ENCODE peak calls at places on chromosomes 7 and 10, in six cellular contexts. One of them, this sample, is unnamed.
A peak's percentile ranks its signal among the peaks of the same experiment; 100 is the strongest.

GRCh38 chr7:157116762-157117161 is 22.0 kb upstream of the UBE3C start:
- DNase-seq in heart left ventricle: no peak
- DNase-seq in A549: no peak
- DNase-seq in transverse colon: no peak
- DNase-seq in suprapubic skin: peak; percentile 7
- DNase-seq in IMR-90: no peak
- DNase-seq in this sample: no peak

GRCh38 chr10:29306688-29307087 is 17.8 kb downstream of the LYZL1 start:
- DNase-seq in transverse colon: no peak
- DNase-seq in A549: no peak
- DNase-seq in heart left ventricle: no peak
- DNase-seq in suprapubic skin: no peak
- DNase-seq in IMR-90: no peak
- DNase-seq in this sample: no peak

GRCh38 chr10:22651276-22651980 is 63.0 kb downstream of the PIP4K2A start:
- DNase-seq in transverse colon: no peak
- DNase-seq in suprapubic skin: no peak
- DNase-seq in heart left ventricle: no peak
- DNase-seq in A549: no peak
- DNase-seq in IMR-90: no peak
- DNase-seq in this sample: peak; percentile 52

GRCh38 chr7:43700059-43700501 is 29.2 kb downstream of the COA1 start:
- DNase-seq in heart left ventricle: no peak
- DNase-seq in transverse colon: no peak
- DNase-seq in suprapubic skin: no peak
- DNase-seq in A549: peak; percentile 56
- DNase-seq in IMR-90: peak; percentile 82
- DNase-seq in this sample: no peak

GRCh38 chr7:159126496-159127345 is 17.9 kb downstream of the VIPR2 start:
- DNase-seq in heart left ventricle: no peak
- DNase-seq in suprapubic skin: peak; percentile 56
- DNase-seq in A549: no peak
- DNase-seq in IMR-90: no peak
- DNase-seq in transverse colon: no peak
- DNase-seq in this sample: no peak

GRCh38 chr7:70178206-70178605 is 579.9 kb downstream of the AUTS2 start:
- DNase-seq in A549: no peak
- DNase-seq in IMR-90: no peak
- DNase-seq in transverse colon: no peak
- DNase-seq in heart left ventricle: no peak
- DNase-seq in suprapubic skin: no peak
- DNase-seq in this sample: no peak

GRCh38 chr10:80144302-80145131 is 12.0 kb downstream of the PLAC9 start:
- DNase-seq in transverse colon: peak; percentile 73
- DNase-seq in A549: no peak
- DNase-seq in heart left ventricle: no peak
- DNase-seq in suprapubic skin: peak; percentile 77
- DNase-seq in IMR-90: no peak
- DNase-seq in this sample: no peak

GRCh38 chr7:91149518-91149917 is 114.7 kb upstream of the FZD1 start:
- DNase-seq in A549: no peak
- DNase-seq in IMR-90: no peak
- DNase-seq in suprapubic skin: no peak
- DNase-seq in heart left ventricle: no peak
- DNase-seq in transverse colon: no peak
- DNase-seq in this sample: no peak

GRCh38 chr10:74825033-74825370 is 1.4 kb upstream of the KAT6B start:
- DNase-seq in suprapubic skin: no peak
- DNase-seq in A549: no peak
- DNase-seq in IMR-90: no peak
- DNase-seq in heart left ventricle: no peak
- DNase-seq in transverse colon: peak; percentile 54
- DNase-seq in this sample: peak; percentile 49

GRCh38 chr10:18261063-18261462 is 120.8 kb downstream of the CACNB2 start:
- DNase-seq in heart left ventricle: no peak
- DNase-seq in IMR-90: no peak
- DNase-seq in transverse colon: no peak
- DNase-seq in suprapubic skin: no peak
- DNase-seq in A549: no peak
- DNase-seq in this sample: no peak

GRCh38 chr10:118139321-118139720 is 92.6 kb upstream of the RAB11FIP2 start:
- DNase-seq in A549: no peak
- DNase-seq in heart left ventricle: no peak
- DNase-seq in suprapubic skin: no peak
- DNase-seq in transverse colon: no peak
- DNase-seq in IMR-90: no peak
- DNase-seq in this sample: no peak

GRCh38 chr7:100053201-100053600 is 3.6 kb downstream of the ZSCAN21 start:
- DNase-seq in transverse colon: peak; percentile 46
- DNase-seq in A549: peak; percentile 77
- DNase-seq in heart left ventricle: no peak
- DNase-seq in suprapubic skin: no peak
- DNase-seq in IMR-90: peak; percentile 86
- DNase-seq in this sample: peak; percentile 47
- H3K27ac ChIP-seq in transverse colon: no peak overlapping the region
- H3K27ac ChIP-seq in A549: no peak overlapping the region
- H3K27ac ChIP-seq in heart left ventricle: no peak overlapping the region
- H3K27ac ChIP-seq in suprapubic skin: no peak overlapping the region
- H3K27ac ChIP-seq in IMR-90: no peak overlapping the region
- H3K27ac ChIP-seq in this sample: no peak overlapping the region

GRCh38 chr10:7787857-7788639 is at the start of the genes ATP5F1C and KIN:
- DNase-seq in transverse colon: peak; percentile 98
- DNase-seq in suprapubic skin: peak; percentile 98
- DNase-seq in IMR-90: peak; percentile 95
- DNase-seq in heart left ventricle: peak; percentile 98
- DNase-seq in A549: peak; percentile 96
- DNase-seq in this sample: peak; percentile 99
- TF ChIP-seq POLR2A in transverse colon: peak; percentile 95
- TF ChIP-seq POLR2A in suprapubic skin: peak; percentile 84
- TF ChIP-seq POLR2A in IMR-90: peak; percentile 73
- TF ChIP-seq POLR2A in heart left ventricle: peak; percentile 89
- TF ChIP-seq POLR2A in A549: peak; percentile 86
- TF ChIP-seq POLR2A in this sample: no peak

GRCh38 chr7:121337398-121337797 is 8.6 kb downstream of the WNT16 start:
- DNase-seq in A549: no peak
- DNase-seq in heart left ventricle: no peak
- DNase-seq in transverse colon: no peak
- DNase-seq in suprapubic skin: no peak
- DNase-seq in IMR-90: no peak
- DNase-seq in this sample: no peak
- TF ChIP-seq CTCF in A549: peak; percentile 10
- TF ChIP-seq CTCF in heart left ventricle: peak; percentile 11
- TF ChIP-seq CTCF in transverse colon: no peak
- TF ChIP-seq CTCF in suprapubic skin: no peak
- TF ChIP-seq CTCF in IMR-90: peak; percentile 46
- TF ChIP-seq CTCF in this sample: no peak

DNA sequence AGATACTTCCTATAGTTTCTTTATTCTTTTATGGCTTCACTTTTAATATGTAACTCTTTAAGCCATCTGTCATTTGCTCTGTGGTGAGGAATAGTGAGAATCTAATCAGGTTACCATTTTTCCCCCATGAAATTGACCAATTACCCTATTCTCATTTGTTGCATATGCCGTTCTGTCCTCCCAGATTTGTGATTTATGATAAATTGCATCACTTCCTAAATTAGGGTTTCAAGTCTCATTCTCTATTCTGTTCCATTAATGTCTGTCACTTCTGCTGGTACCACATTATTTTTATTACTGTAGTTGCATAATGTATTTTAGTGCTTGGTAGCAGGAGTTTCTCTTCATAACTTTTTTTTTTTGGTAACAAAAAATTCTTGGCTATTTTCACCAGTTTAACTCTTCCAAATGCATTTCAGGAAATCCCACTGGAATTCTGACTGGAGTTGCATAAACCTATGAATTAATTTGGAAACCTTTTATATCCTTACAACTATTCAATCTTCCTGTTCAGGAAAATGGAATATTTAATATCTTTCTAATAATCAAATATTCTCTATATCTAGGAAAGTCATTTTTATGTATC is 44.0 kb upstream of the FAM133B start:
- DNase-seq in IMR-90: no peak
- DNase-seq in heart left ventricle: no peak
- DNase-seq in A549: no peak
- DNase-seq in suprapubic skin: no peak
- DNase-seq in transverse colon: no peak
- DNase-seq in this sample: no peak
- H3K27ac ChIP-seq in IMR-90: no peak overlapping the region
- H3K27ac ChIP-seq in heart left ventricle: peak overlapping the region; percentile 75
- H3K27ac ChIP-seq in A549: peak overlapping the region; percentile 80
- H3K27ac ChIP-seq in suprapubic skin: peak overlapping the region; percentile 77
- H3K27ac ChIP-seq in transverse colon: peak overlapping the region; percentile 71
- H3K27ac ChIP-seq in this sample: no peak overlapping the region

GRCh38 chr7:98284335-98285036 is 3.0 kb downstream of the BRI3 start:
- DNase-seq in IMR-90: peak; percentile 42
- DNase-seq in transverse colon: peak; percentile 92
- DNase-seq in heart left ventricle: peak; percentile 90
- DNase-seq in A549: peak; percentile 65
- DNase-seq in suprapubic skin: peak; percentile 89
- DNase-seq in this sample: peak; percentile 56
- TF ChIP-seq POLR2A in IMR-90: no peak
- TF ChIP-seq POLR2A in transverse colon: peak; percentile 67
- TF ChIP-seq POLR2A in heart left ventricle: peak; percentile 55
- TF ChIP-seq POLR2A in A549: no peak
- TF ChIP-seq POLR2A in suprapubic skin: peak; percentile 31
- TF ChIP-seq POLR2A in this sample: no peak

GRCh38 chr7:82808633-82809032 is 354.1 kb downstream of the PCLO start:
- DNase-seq in IMR-90: no peak
- DNase-seq in suprapubic skin: no peak
- DNase-seq in A549: no peak
- DNase-seq in transverse colon: no peak
- DNase-seq in heart left ventricle: no peak
- DNase-seq in this sample: no peak

GRCh38 chr7:82816272-82816671 is 346.4 kb downstream of the PCLO start:
- DNase-seq in heart left ventricle: no peak
- DNase-seq in transverse colon: no peak
- DNase-seq in A549: no peak
- DNase-seq in IMR-90: no peak
- DNase-seq in suprapubic skin: no peak
- DNase-seq in this sample: no peak

GRCh38 chr7:82805527-82805960 is 357.1 kb downstream of the PCLO start:
- DNase-seq in IMR-90: peak; percentile 95
- DNase-seq in transverse colon: no peak
- DNase-seq in A549: peak; percentile 71
- DNase-seq in suprapubic skin: no peak
- DNase-seq in heart left ventricle: peak; percentile 27
- DNase-seq in this sample: no peak

DNA sequence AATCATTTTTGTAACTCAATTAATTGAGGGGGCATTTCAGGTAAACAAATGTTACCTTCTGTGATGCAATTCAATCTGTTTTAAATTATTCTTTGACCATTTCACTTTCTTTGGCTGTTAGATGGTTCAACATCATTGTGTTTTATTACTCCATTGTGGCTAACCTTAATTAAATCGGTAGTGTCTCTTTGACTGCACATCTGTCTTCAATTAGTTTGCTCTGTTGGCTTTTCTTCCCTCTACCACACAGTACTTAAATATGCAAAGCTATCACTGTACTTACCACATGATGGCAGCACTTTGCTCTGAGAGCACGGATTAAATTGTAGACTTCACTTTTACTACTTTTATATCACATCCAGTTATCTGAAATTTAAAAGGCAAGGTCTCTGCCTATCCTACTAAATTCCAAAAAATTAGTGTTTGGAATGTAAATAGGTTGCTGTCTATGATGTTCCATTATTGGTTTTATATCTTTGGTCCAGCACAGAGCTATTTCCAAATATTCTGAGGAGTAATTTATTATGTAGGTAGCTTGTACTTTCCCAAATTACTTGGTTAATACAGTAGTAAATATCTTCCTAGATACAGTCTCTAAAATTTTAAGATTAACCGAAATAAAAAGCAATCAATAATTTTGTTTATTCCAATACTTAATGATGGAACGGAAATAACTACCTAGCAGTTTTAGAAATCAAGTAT is 352.0 kb downstream of the PCLO start:
- DNase-seq in A549: peak; percentile 63
- DNase-seq in IMR-90: peak; percentile 83
- DNase-seq in transverse colon: no peak
- DNase-seq in heart left ventricle: no peak
- DNase-seq in suprapubic skin: no peak
- DNase-seq in this sample: peak; percentile 40
- TF ChIP-seq CTCF in A549: peak; percentile 87
- TF ChIP-seq CTCF in IMR-90: peak; percentile 75
- TF ChIP-seq CTCF in transverse colon: peak; percentile 46
- TF ChIP-seq CTCF in heart left ventricle: peak; percentile 66
- TF ChIP-seq CTCF in suprapubic skin: no peak
- TF ChIP-seq CTCF in this sample: peak; percentile 61

This sample was measured in testis.